ENCODE peak calls at places on chromosome 10, in eight cellular contexts. X is tibial nerve, J is H1, H is hepatocyte, P is neural progenitor cell, D is pancreas, Z is esophagus squamous epithelium, B is ovary. M is an unnamed sample.

GRCh38 chr10:667096-667495 is 22.4 kb downstream of the DIP2C start:
- DNase-seq in X (no peak), J (peak; percentile 32), H (no peak), P (no peak), D (no peak), Z (no peak), B (peak; percentile 22), M (peak; percentile 28)

GRCh38 chr10:10831085-10831484 is 186.6 kb upstream of the CELF2 start:
- DNase-seq in X (no peak), J (no peak), H (peak; percentile 10), P (no peak), D (no peak), Z (no peak), B (no peak), M (no peak)

GRCh38 chr10:120432209-120432608 is 24.8 kb upstream of the PLPP4 start:
- DNase-seq in X (no peak), J (no peak), H (no peak), P (no peak), D (no peak), Z (no peak), B (no peak), M (no peak)

GRCh38 chr10:86798636-86799035 is 42.2 kb downstream of the BMPR1A start:
- DNase-seq in X (no peak), J (no peak), H (no peak), P (no peak), D (no peak), Z (no peak), B (no peak), M (no peak)

GRCh38 chr10:105243825-105244224 is 602.7 kb downstream of the SORCS3 start:
- DNase-seq in X (no peak), J (no peak), H (no peak), P (no peak), D (no peak), Z (no peak), B (no peak), M (no peak)

GRCh38 chr10:78552261-78552811 is 516.4 kb upstream of the ZMIZ1 start:
- DNase-seq in X (no peak), J (no peak), H (peak; percentile 37), P (no peak), D (no peak), Z (no peak), B (peak; percentile 87), M (no peak)

GRCh38 chr10:50604049-50604640 is 19.6 kb downstream of the SGMS1 start:
- DNase-seq in X (no peak), J (no peak), H (no peak), P (no peak), D (no peak), Z (no peak), B (no peak), M (no peak)

GRCh38 chr10:71829171-71829570 is 21.9 kb downstream of the PSAP start:
- DNase-seq in X (no peak), J (no peak), H (no peak), P (no peak), D (no peak), Z (no peak), B (no peak), M (no peak)

GRCh38 chr10:127322286-127322685 is 125.9 kb upstream of the INSYN2A start:
- DNase-seq in X (no peak), J (no peak), H (no peak), P (no peak), D (no peak), Z (no peak), B (no peak), M (no peak)

GRCh38 chr10:43218206-43218950 is 48.5 kb downstream of the RASGEF1A start:
- DNase-seq in X (no peak), J (no peak), H (no peak), P (no peak), D (no peak), Z (no peak), B (no peak), M (peak; percentile 7)

GRCh38 chr10:113991091-113991860 is 52.4 kb upstream of the ADRB1 start:
- DNase-seq in X (no peak), J (no peak), H (no peak), P (no peak), D (no peak), Z (no peak), B (no peak), M (no peak)

GRCh38 chr10:2631557-2631956 is 435.8 kb upstream of the PFKP start:
- DNase-seq in X (no peak), J (no peak), H (no peak), P (no peak), D (no peak), Z (no peak), B (no peak), M (no peak)

GRCh38 chr10:6058677-6059475 is 3.3 kb downstream of the IL2RA start:
- DNase-seq in X (no peak), J (no peak), H (no peak), P (no peak), D (no peak), Z (no peak), B (no peak), M (no peak)

GRCh38 chr10:91105269-91105668 is 115.2 kb upstream of the PCGF5 start:
- DNase-seq in X (no peak), J (no peak), H (no peak), P (no peak), D (no peak), Z (no peak), B (no peak), M (no peak)

GRCh38 chr10:82922755-82923154 is 1047.8 kb downstream of the NRG3 start:
- DNase-seq in X (no peak), J (no peak), H (no peak), P (no peak), D (no peak), Z (no peak), B (no peak), M (no peak)
- H3K4me3 ChIP-seq in X (no peak overlapping the region), J (no peak overlapping the region), H (no peak overlapping the region), P (no peak overlapping the region), D (no peak overlapping the region), Z (no peak overlapping the region), B (no peak overlapping the region), M (no peak overlapping the region)

DNA sequence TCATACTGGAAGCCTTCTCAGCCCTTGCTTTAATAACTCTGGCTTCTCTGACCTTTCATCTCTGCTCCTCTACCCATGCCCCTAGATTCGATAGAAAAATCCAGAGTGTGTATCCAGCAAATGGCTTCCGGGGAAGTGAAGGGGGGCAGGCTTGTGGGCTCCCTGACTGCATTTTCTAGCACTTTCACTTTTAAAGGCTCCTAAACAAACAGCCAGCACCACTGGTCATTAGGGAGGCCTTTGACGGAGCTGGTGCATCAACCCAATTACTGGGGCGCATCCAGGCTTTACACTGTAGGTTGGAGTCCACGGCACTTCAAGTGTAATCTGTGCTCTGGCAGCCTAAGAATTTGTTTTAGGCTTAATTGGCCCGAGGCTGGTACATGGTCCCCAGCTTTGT is 291.9 kb downstream of the GFRA1 start:
- DNase-seq in X (no peak), J (no peak), H (no peak), P (peak; percentile 23), D (no peak), Z (no peak), B (no peak), M (no peak)
- H3K27ac ChIP-seq in X (no peak overlapping the region), J (no peak overlapping the region), H (no peak overlapping the region), P (no peak overlapping the region), D (no peak overlapping the region), Z (no peak overlapping the region), B (no peak overlapping the region), M (no peak overlapping the region)

GRCh38 chr10:33066558-33067236 is 108.7 kb upstream of the ITGB1 start:
- DNase-seq in X (no peak), J (no peak), H (peak; percentile 20), P (no peak), D (no peak), Z (no peak), B (no peak), M (no peak)
- TF ChIP-seq CTCF in X (no peak), J (no peak), H (peak; percentile 37), P (peak; percentile 38), D (no peak), Z (no peak), B (no peak), M (no peak)

GRCh38 chr10:73432646-73433537 is 469 bp downstream of the MSS51 start:
- DNase-seq in X (no peak), J (no peak), H (no peak), P (no peak), D (no peak), Z (no peak), B (no peak), M (no peak)

GRCh38 chr10:73439055-73439454 is 5.7 kb upstream of the MSS51 start:
- DNase-seq in X (no peak), J (no peak), H (no peak), P (no peak), D (no peak), Z (no peak), B (no peak), M (no peak)

DNA sequence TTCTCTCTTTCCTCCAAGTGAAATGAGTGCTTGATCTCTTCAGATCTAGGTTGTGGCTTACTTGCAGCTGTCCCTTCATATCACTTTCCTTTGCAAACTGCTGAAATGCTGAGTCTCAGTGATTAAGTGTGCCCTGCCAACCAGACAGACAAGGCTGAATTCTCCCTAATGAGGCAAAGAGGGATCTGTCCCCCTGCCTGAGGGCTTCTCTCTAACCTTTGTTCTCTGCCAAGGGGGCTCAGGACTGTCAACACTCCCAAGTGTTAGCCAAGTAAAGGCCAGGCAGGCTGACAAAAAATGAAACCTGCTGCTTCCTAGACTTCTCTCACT is at the start of gene MSS51:
- DNase-seq in X (no peak), J (no peak), H (no peak), P (peak; percentile 19), D (no peak), Z (no peak), B (no peak), M (no peak)
- H3K4me3 ChIP-seq in X (no peak within 1 kb of the TSS), J (no peak within 1 kb of the TSS), H (no peak within 1 kb of the TSS), P (no peak within 1 kb of the TSS), D (no peak within 1 kb of the TSS), Z (no peak within 1 kb of the TSS), B (no peak within 1 kb of the TSS), M (no peak within 1 kb of the TSS)

GRCh38 chr10:124941823-124942222 is at the start of gene ZRANB1:
- DNase-seq in X (no peak), J (no peak), H (no peak), P (no peak), D (no peak), Z (no peak), B (no peak), M (no peak)

GRCh38 chr10:124939290-124939689 is 2.6 kb upstream of the ZRANB1 start:
- DNase-seq in X (no peak), J (no peak), H (no peak), P (no peak), D (no peak), Z (no peak), B (no peak), M (no peak)

GRCh38 chr10:124936813-124937212 is 5.1 kb upstream of the ZRANB1 start:
- DNase-seq in X (no peak), J (no peak), H (no peak), P (no peak), D (no peak), Z (no peak), B (no peak), M (no peak)

DNA sequence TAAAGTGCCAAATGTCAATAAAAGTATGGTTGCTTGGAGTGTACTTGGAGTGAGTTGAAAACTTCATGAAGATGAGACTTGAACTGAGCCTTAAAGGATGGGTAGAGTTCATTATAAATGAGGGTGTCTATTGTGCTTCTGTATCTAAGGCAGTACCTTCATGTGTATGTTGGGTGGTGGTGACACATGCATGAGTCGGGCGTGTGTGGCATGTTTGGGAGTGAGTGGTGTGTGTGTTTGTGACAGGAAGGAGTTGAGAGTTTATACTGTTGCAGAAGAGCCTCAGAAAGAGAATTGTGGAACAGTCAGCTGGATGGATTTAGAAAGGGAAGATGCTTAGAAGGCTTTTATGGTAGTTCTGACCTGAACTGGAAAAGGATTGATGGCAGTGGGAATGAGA is 6.0 kb upstream of the ZRANB1 start:
- DNase-seq in X (no peak), J (no peak), H (no peak), P (no peak), D (no peak), Z (no peak), B (no peak), M (no peak)
- H3K27ac ChIP-seq in X (no peak overlapping the region), J (no peak overlapping the region), H (no peak overlapping the region), P (no peak overlapping the region), D (no peak overlapping the region), Z (no peak overlapping the region), B (no peak overlapping the region), M (no peak overlapping the region)